ENCODE peak calls at places on chromosomes 16 and 17, in five cellular contexts. One of them, this sample, is unnamed.

GRCh38 chr16:22055881-22056280 is 36.5 kb upstream of the VWA3A start:
- DNase-seq in SK-N-DZ: no peak
- DNase-seq in activated naive CD4-positive, alpha-beta T cell: no peak
- DNase-seq in stromal cell of bone marrow: no peak
- DNase-seq in HS-5: no peak
- DNase-seq in this sample: peak

GRCh38 chr16:66935319-66936011 is at the start of gene CES2:
- DNase-seq in SK-N-DZ: no peak
- DNase-seq in activated naive CD4-positive, alpha-beta T cell: no peak
- DNase-seq in stromal cell of bone marrow: no peak
- DNase-seq in HS-5: no peak
- DNase-seq in this sample: no peak

GRCh38 chr17:64097196-64097936 is 32.6 kb downstream of the ERN1 start:
- DNase-seq in SK-N-DZ: no peak
- DNase-seq in activated naive CD4-positive, alpha-beta T cell: no peak
- DNase-seq in stromal cell of bone marrow: peak
- DNase-seq in HS-5: no peak
- DNase-seq in this sample: no peak

GRCh38 chr17:7856081-7856791 is 1.1 kb downstream of the NAA38 start:
- DNase-seq in SK-N-DZ: peak
- DNase-seq in activated naive CD4-positive, alpha-beta T cell: no peak
- DNase-seq in stromal cell of bone marrow: no peak
- DNase-seq in HS-5: no peak
- DNase-seq in this sample: peak

GRCh38 chr16:85623997-85624601 is 11.0 kb downstream of the GSE1 start:
- DNase-seq in SK-N-DZ: no peak
- DNase-seq in activated naive CD4-positive, alpha-beta T cell: no peak
- DNase-seq in stromal cell of bone marrow: no peak
- DNase-seq in HS-5: no peak
- DNase-seq in this sample: no peak

GRCh38 chr16:68386628-68387027 is 61.7 kb downstream of the SMPD3 start:
- DNase-seq in SK-N-DZ: no peak
- DNase-seq in activated naive CD4-positive, alpha-beta T cell: no peak
- DNase-seq in stromal cell of bone marrow: no peak
- DNase-seq in HS-5: no peak
- DNase-seq in this sample: no peak

GRCh38 chr17:69066482-69066881 is 5.8 kb upstream of the ABCA9 start:
- DNase-seq in SK-N-DZ: no peak
- DNase-seq in activated naive CD4-positive, alpha-beta T cell: no peak
- DNase-seq in stromal cell of bone marrow: no peak
- DNase-seq in HS-5: no peak
- DNase-seq in this sample: no peak

GRCh38 chr17:83200231-83200699 is 120.9 kb downstream of the METRNL start:
- DNase-seq in SK-N-DZ: no peak
- DNase-seq in activated naive CD4-positive, alpha-beta T cell: no peak
- DNase-seq in stromal cell of bone marrow: peak
- DNase-seq in HS-5: no peak
- DNase-seq in this sample: no peak

GRCh38 chr17:58326609-58327341 is 1.8 kb downstream of the TSPOAP1 start:
- DNase-seq in SK-N-DZ: no peak
- DNase-seq in activated naive CD4-positive, alpha-beta T cell: no peak
- DNase-seq in stromal cell of bone marrow: no peak
- DNase-seq in HS-5: no peak
- DNase-seq in this sample: no peak

GRCh38 chr16:84643180-84643583 is 5.1 kb upstream of the KLHL36 start:
- DNase-seq in SK-N-DZ: no peak
- DNase-seq in activated naive CD4-positive, alpha-beta T cell: no peak
- DNase-seq in stromal cell of bone marrow: peak
- DNase-seq in HS-5: no peak
- DNase-seq in this sample: no peak

GRCh38 chr17:48626470-48627241 is 498 bp upstream of the HOXB9 start:
- DNase-seq in SK-N-DZ: no peak
- DNase-seq in activated naive CD4-positive, alpha-beta T cell: no peak
- DNase-seq in stromal cell of bone marrow: no peak
- DNase-seq in HS-5: no peak
- DNase-seq in this sample: peak